ENCODE peak calls at places on chromosome X, in seven cellular contexts. G is endothelial cell, T is D721Med, M is NCI-H446, J is ovary, C is osteoblast, R is AG10803. W is an unnamed sample.

GRCh38 chrX:281166-281999 is at the start of gene PLCXD1:
- DNase-seq in G (peak; percentile 26), T (peak; percentile 44), M (no peak), J (no peak), C (peak; percentile 96), R (no peak), W (peak; percentile 92)

GRCh38 chrX:3697701-3698279 is 15.7 kb downstream of the PRKX start:
- DNase-seq in G (no peak), T (no peak), M (peak; percentile 26), J (no peak), C (no peak), R (peak; percentile 48), W (no peak)

GRCh38 chrX:143580266-143580665 is 55.6 kb downstream of the SLITRK4 start:
- DNase-seq in G (peak; percentile 2), T (no peak), M (no peak), J (peak; percentile 28), C (no peak), R (no peak), W (no peak)

GRCh38 chrX:149908727-149909126 is 20.6 kb upstream of the HSFX4 start:
- DNase-seq in G (no peak), T (no peak), M (no peak), J (no peak), C (no peak), R (no peak), W (no peak)

GRCh38 chrX:16671005-16671404 is 21.0 kb downstream of the S100G start:
- DNase-seq in G (peak; percentile 4), T (peak; percentile 11), M (no peak), J (no peak), C (peak; percentile 90), R (peak; percentile 76), W (no peak)

GRCh38 chrX:37812110-37812509 is 32.3 kb downstream of the CYBB start:
- DNase-seq in G (no peak), T (no peak), M (no peak), J (no peak), C (no peak), R (no peak), W (no peak)

GRCh38 chrX:16771483-16772398 is 14.5 kb upstream of the TXLNG start:
- DNase-seq in G (peak; percentile 2), T (no peak), M (no peak), J (no peak), C (no peak), R (peak; percentile 1), W (no peak)

GRCh38 chrX:151543706-151544105 is 19.8 kb upstream of the PASD1 start:
- DNase-seq in G (no peak), T (no peak), M (no peak), J (no peak), C (no peak), R (peak; percentile 0), W (peak; percentile 74)

GRCh38 chrX:106005684-106006083 is 32.8 kb downstream of the SERPINA7 start:
- DNase-seq in G (no peak), T (no peak), M (no peak), J (no peak), C (no peak), R (no peak), W (no peak)

GRCh38 chrX:84155938-84156337 is 32.1 kb downstream of the RPS6KA6 start:
- DNase-seq in G (no peak), T (no peak), M (no peak), J (no peak), C (no peak), R (no peak), W (no peak)

GRCh38 chrX:8191022-8191421 is 20.0 kb upstream of the VCX2 start:
- DNase-seq in G (no peak), T (no peak), M (no peak), J (no peak), C (no peak), R (no peak), W (no peak)

GRCh38 chrX:154396948-154397887 is 959 bp upstream of the RPL10 start:
- DNase-seq in G (peak; percentile 64), T (no peak), M (no peak), J (peak; percentile 80), C (peak; percentile 88), R (peak; percentile 59), W (peak; percentile 91)

GRCh38 chrX:103356023-103356798 is at the start of gene TCEAL9:
- DNase-seq in G (peak; percentile 38), T (no peak), M (peak; percentile 57), J (peak; percentile 87), C (peak; percentile 69), R (peak; percentile 68), W (peak; percentile 45)

GRCh38 chrX:47242321-47242720 is 9.5 kb downstream of the USP11 start:
- DNase-seq in G (no peak), T (no peak), M (no peak), J (no peak), C (no peak), R (no peak), W (no peak)

GRCh38 chrX:119602701-119603255 is 3.4 kb downstream of the NKRF start:
- DNase-seq in G (no peak), T (no peak), M (no peak), J (no peak), C (peak; percentile 52), R (no peak), W (no peak)

GRCh38 chrX:109619816-109620215 is 5.2 kb downstream of the KCNE5 start:
- DNase-seq in G (no peak), T (no peak), M (no peak), J (no peak), C (no peak), R (no peak), W (peak; percentile 17)

GRCh38 chrX:78029663-78030062 is 60.2 kb upstream of the PGAM4 start:
- DNase-seq in G (peak; percentile 5), T (no peak), M (no peak), J (no peak), C (peak; percentile 80), R (peak; percentile 31), W (peak; percentile 15)

GRCh38 chrX:131830400-131831184 is 192.5 kb upstream of the STK26 start:
- DNase-seq in G (peak; percentile 76), T (no peak), M (peak; percentile 87), J (peak; percentile 86), C (peak; percentile 36), R (peak; percentile 63), W (peak; percentile 90)

GRCh38 chrX:74924449-74925209 is 623 bp downstream of the NEXMIF start:
- DNase-seq in G (peak; percentile 27), T (peak; percentile 26), M (peak; percentile 46), J (peak; percentile 54), C (peak; percentile 83), R (peak; percentile 1), W (peak; percentile 27)

GRCh38 chrX:39309721-39310152 is 508.5 kb downstream of the MID1IP1 start:
- DNase-seq in G (peak; percentile 22), T (no peak), M (no peak), J (peak; percentile 52), C (no peak), R (no peak), W (no peak)

GRCh38 chrX:118508690-118509089 is 13.1 kb downstream of the DOCK11 start:
- DNase-seq in G (no peak), T (no peak), M (no peak), J (no peak), C (no peak), R (no peak), W (no peak)

GRCh38 chrX:129777218-129777768 is 2.5 kb upstream of the SASH3 start:
- DNase-seq in G (no peak), T (no peak), M (no peak), J (no peak), C (peak; percentile 37), R (no peak), W (no peak)

GRCh38 chrX:130253916-130254315 is 14.8 kb downstream of the ZNF280C start:
- DNase-seq in G (no peak), T (no peak), M (no peak), J (no peak), C (no peak), R (no peak), W (no peak)

GRCh38 chrX:130770615-130771014 is 132.4 kb downstream of the ENOX2 start:
- DNase-seq in G (no peak), T (no peak), M (no peak), J (no peak), C (no peak), R (peak; percentile 68), W (no peak)

GRCh38 chrX:39907964-39908616 is 189.7 kb downstream of the BCOR start:
- DNase-seq in G (no peak), T (no peak), M (no peak), J (peak; percentile 65), C (peak; percentile 95), R (peak; percentile 96), W (no peak)

GRCh38 chrX:71541546-71542022 is 8.7 kb downstream of the OGT start:
- DNase-seq in G (no peak), T (no peak), M (no peak), J (no peak), C (no peak), R (peak; percentile 77), W (no peak)

GRCh38 chrX:126167560-126167959 is 1.5 kb upstream of the DCAF12L2 start:
- DNase-seq in G (no peak), T (no peak), M (no peak), J (no peak), C (peak; percentile 46), R (no peak), W (no peak)

GRCh38 chrX:31279359-31279758 is 207.5 kb upstream of the FTHL17 start:
- DNase-seq in G (no peak), T (no peak), M (no peak), J (no peak), C (no peak), R (no peak), W (peak; percentile 22)

GRCh38 chrX:153643431-153644351 is 3.3 kb upstream of the DUSP9 start:
- DNase-seq in G (no peak), T (no peak), M (no peak), J (no peak), C (peak; percentile 94), R (no peak), W (peak; percentile 51)

GRCh38 chrX:70452143-70452733 is 7.6 kb downstream of the DLG3 start:
- DNase-seq in G (peak; percentile 54), T (no peak), M (no peak), J (peak; percentile 69), C (peak; percentile 95), R (peak; percentile 26), W (peak; percentile 62)

GRCh38 chrX:131393426-131393825 is 104.3 kb upstream of the IGSF1 start:
- DNase-seq in G (no peak), T (no peak), M (no peak), J (no peak), C (no peak), R (no peak), W (no peak)

GRCh38 chrX:72094894-72095293 is 36.8 kb downstream of the RTL5 start:
- DNase-seq in G (peak; percentile 54), T (no peak), M (no peak), J (peak; percentile 62), C (no peak), R (no peak), W (no peak)

GRCh38 chrX:24023972-24024664 is 2.9 kb downstream of the KLHL15 start:
- DNase-seq in G (no peak), T (no peak), M (no peak), J (no peak), C (no peak), R (no peak), W (no peak)

GRCh38 chrX:123986377-123986776 is 24.9 kb downstream of the STAG2 start:
- DNase-seq in G (no peak), T (no peak), M (no peak), J (no peak), C (no peak), R (no peak), W (no peak)

GRCh38 chrX:84064164-84064563 is 123.8 kb downstream of the RPS6KA6 start:
- DNase-seq in G (no peak), T (no peak), M (no peak), J (no peak), C (peak; percentile 31), R (peak; percentile 21), W (no peak)

GRCh38 chrX:65677954-65678469 is 10.6 kb downstream of the MSN start:
- DNase-seq in G (no peak), T (no peak), M (no peak), J (peak; percentile 69), C (no peak), R (peak; percentile 88), W (no peak)

GRCh38 chrX:9804444-9804843 is 18.2 kb downstream of the SHROOM2 start:
- DNase-seq in G (no peak), T (no peak), M (no peak), J (no peak), C (no peak), R (no peak), W (no peak)

GRCh38 chrX:71976753-71977152 is 66.1 kb downstream of the NHSL2 start:
- DNase-seq in G (no peak), T (no peak), M (no peak), J (no peak), C (no peak), R (peak; percentile 19), W (no peak)

W was measured in WERI-Rb-1.